ENCODE peak calls at places on chromosomes 5 and 9, in four cellular contexts. F is A549, Q is H1, Y is HCT116. S is an unnamed sample. For H3K4me1, the result is how much of the 10 kb centered on the place peaks cover.

GRCh38 chr5:34929720-34930526 is 564 bp downstream of the DNAJC21 start:
- DNase-seq in F (peak), Q (peak), Y (peak), S (peak)

GRCh38 chr5:35324679-35325078 is 94.4 kb upstream of the PRLR start:
- DNase-seq in F (no peak), Y (no peak), Q (no peak), S (no peak)

GRCh38 chr9:77864096-77864889 is 167.3 kb downstream of the GNAQ start:
- DNase-seq in F (peak), Q (no peak), Y (no peak), S (no peak)

GRCh38 chr5:145941677-145942130 is 5.3 kb downstream of the SH3RF2 start:
- DNase-seq in Y (peak), F (no peak), Q (no peak), S (no peak)

GRCh38 chr9:108033976-108034964 is 544.7 kb upstream of the KLF4 start:
- DNase-seq in Q (no peak), F (no peak), Y (no peak), S (no peak)

GRCh38 chr5:1703352-1704050 is 96.1 kb downstream of the MRPL36 start:
- DNase-seq in Q (no peak), Y (no peak), F (no peak), S (no peak)

GRCh38 chr5:179270581-179271300 is 74.5 kb downstream of the ADAMTS2 start:
- DNase-seq in Q (no peak), F (no peak), Y (no peak), S (no peak)

GRCh38 chr9:36803951-36804350 is 230.1 kb downstream of the PAX5 start:
- DNase-seq in Q (no peak), F (no peak), Y (no peak), S (no peak)

GRCh38 chr9:137167113-137167751 is 2.6 kb downstream of the LRRC26 start:
- DNase-seq in F (no peak), Y (no peak), Q (no peak), S (peak)

GRCh38 chr5:61301820-61302563 is 30.1 kb upstream of the ZSWIM6 start:
- DNase-seq in Q (no peak), F (peak), Y (peak), S (no peak)

GRCh38 chr5:9233712-9234111 is 312.2 kb downstream of the SEMA5A start:
- DNase-seq in Y (no peak), Q (no peak), F (no peak), S (no peak)

GRCh38 chr5:81827522-81827921 is 76.6 kb upstream of the SSBP2 start:
- DNase-seq in F (no peak), Q (no peak), Y (no peak), S (no peak)

DNA sequence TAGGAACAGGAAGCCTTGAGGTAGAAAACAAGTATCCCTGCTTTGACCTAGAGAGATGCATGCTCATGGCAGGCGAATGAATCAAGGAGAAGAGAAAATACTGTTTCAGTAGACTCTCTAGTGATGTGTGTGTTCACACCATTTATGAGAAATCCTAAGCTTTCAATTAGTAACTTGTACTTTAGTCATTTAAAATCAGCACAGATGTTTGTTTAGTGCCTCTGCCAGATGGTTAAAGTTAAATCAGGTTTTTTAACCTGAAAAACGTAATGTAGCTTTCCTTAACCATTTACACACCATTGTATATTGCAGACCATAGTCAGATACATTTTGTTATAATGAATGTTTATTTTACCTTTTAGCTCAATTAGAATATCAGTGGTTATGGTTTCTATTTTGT is 5.0 kb downstream of the TJP2 start:
- DNase-seq in Q (no peak), Y (no peak), F (no peak), S (no peak)
- TF ChIP-seq CEBPB in Q (no peak), Y (no peak), F (no peak), S (no peak)

GRCh38 chr5:56837956-56838355 is 22.6 kb downstream of the MAP3K1 start:
- DNase-seq in F (no peak), Y (no peak), Q (no peak), S (no peak)
- H3K4me1 ChIP-seq in F (under half), Y (under half), Q (under half), S (under half)

DNA sequence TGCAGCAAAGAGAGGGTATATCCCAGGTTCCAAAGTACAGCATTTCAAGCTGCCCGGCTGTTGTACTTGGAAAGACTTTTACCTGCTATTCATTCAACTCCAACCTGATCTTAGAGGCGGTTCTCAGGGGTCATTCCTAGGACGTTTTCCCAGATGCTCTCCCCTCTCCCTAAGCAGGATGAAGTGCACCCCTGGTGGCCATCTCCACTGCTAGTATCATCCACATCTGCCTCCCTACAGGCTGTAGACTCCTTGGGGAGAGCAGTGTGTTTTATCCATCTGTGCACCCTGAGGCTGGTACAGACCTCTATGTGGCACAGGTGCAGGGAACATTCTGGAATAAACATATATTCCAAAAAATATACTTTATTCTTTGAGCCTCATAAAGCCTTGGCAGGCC is 56.8 kb downstream of the PTPN3 start:
- DNase-seq in Q (no peak), Y (no peak), F (peak), S (peak)
- TF ChIP-seq MAX in Q (no peak), Y (no peak), F (no peak), S (no peak)

DNA sequence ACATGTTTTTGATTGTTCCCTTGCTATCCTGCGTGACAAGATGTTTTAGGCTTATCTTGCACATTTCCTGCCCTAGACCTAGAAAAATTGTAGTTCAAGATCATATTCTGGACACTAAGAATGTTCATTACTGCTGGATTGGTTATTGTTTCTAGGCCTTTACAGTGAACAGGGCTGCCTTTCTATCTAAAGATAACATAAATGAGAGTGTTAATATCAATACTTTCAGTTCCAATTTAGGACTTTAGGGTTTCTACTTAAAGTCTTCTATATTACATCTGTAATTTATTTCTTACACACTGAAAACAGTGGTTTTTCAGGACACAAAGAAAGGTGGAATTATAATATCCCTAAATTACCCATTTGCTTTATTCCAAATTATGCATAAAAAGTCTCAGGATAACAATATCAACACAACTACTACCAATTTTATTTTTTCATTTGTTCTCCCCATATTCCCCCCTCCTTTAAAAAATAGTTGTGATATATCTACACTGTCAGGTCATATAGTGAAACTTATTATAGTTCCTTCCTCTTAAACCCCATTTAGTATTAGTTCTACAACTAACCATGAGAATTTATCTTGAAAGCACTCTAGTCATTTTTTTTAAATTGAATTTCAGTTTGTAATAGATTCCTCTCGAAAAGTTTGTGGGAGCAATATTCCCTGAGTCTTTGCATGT is 293.9 kb upstream of the RIOK2 start:
- DNase-seq in Y (no peak), Q (no peak), F (no peak), S (no peak)
- TF ChIP-seq CEBPB in Y (no peak), Q (no peak), F (no peak), S (no peak)

GRCh38 chr9:92764988-92765936 is 629 bp upstream of the BICD2 start:
- DNase-seq in F (peak), Y (peak), Q (peak), S (peak)

GRCh38 chr9:92764381-92764987 is at the start of gene BICD2:
- DNase-seq in Q (no peak), Y (no peak), F (no peak), S (no peak)

GRCh38 chr9:92762196-92762595 is 2.4 kb downstream of the BICD2 start:
- DNase-seq in Q (no peak), Y (no peak), F (no peak), S (no peak)

GRCh38 chr9:92762781-92763708 is 1.6 kb downstream of the BICD2 start:
- DNase-seq in Y (no peak), F (no peak), Q (no peak), S (no peak)

GRCh38 chr9:92763721-92764380 is 782 bp downstream of the BICD2 start:
- DNase-seq in F (no peak), Q (no peak), Y (no peak), S (peak)
- H3K4me1 ChIP-seq in F (under half), Q (under half), Y (under half), S (under half)

GRCh38 chr5:154740957-154741356 is 14.2 kb upstream of the LARP1 start:
- DNase-seq in F (no peak), Q (no peak), Y (no peak), S (peak)
- TF ChIP-seq MAX in F (no peak), Q (no peak), Y (no peak), S (no peak)

GRCh38 chr9:116320180-116320799 is 166.7 kb downstream of the PAPPA start:
- DNase-seq in F (no peak), Y (no peak), Q (no peak), S (peak)
- TF ChIP-seq CEBPB in F (no peak), Y (no peak), Q (no peak), S (no peak)